ENCODE peak calls at places on chromosomes 11 and 22, in seven cellular contexts. D is activated CD8-positive, alpha-beta memory T cell treated with anti-CD3 and anti-CD28 coated beads, Interleukin-2, amount 50 U/mL, for 48 hours; O is NCI-H510A treated with DMSO at 0.1 percent for 48 hours; N is stimulated activated CD4-positive, alpha-beta T cell treated with anti-CD3 and anti-CD28 coated beads, Interleukin-15, amount 100 ng/mL, for 48 hours; P is endothelial cell; G is skeletal muscle cell; Q is foreskin fibroblast. C is an unnamed sample.

GRCh38 chr11:13885083-13885482 is 77.4 kb upstream of the SPON1 start:
- DNase-seq in G (no peak), P (no peak), N (no peak), Q (no peak), O (no peak), D (no peak), C (no peak)

GRCh38 chr11:61027141-61027840 is 55.8 kb downstream of the CD6 start:
- DNase-seq in G (no peak), N (no peak), Q (no peak), O (no peak), D (peak), P (no peak), C (no peak)

GRCh38 chr11:108895579-108896480 is 231.0 kb downstream of the DDX10 start:
- DNase-seq in O (no peak), G (no peak), D (no peak), Q (peak), P (no peak), N (no peak), C (no peak)

GRCh38 chr11:118791015-118791960 is at the start of gene DDX6:
- DNase-seq in G (peak), N (peak), O (peak), D (peak), P (peak), Q (peak), C (peak)

GRCh38 chr11:43574949-43575915 is 105.3 kb upstream of the HSD17B12 start:
- DNase-seq in Q (no peak), N (no peak), G (peak), D (no peak), P (no peak), O (peak), C (no peak)

GRCh38 chr11:699753-700152 is 4.1 kb downstream of the TMEM80 start:
- DNase-seq in P (no peak), Q (no peak), G (no peak), N (no peak), O (no peak), D (no peak), C (no peak)

GRCh38 chr11:121063728-121064127 is 37.3 kb upstream of the TECTA start:
- DNase-seq in G (no peak), N (no peak), O (no peak), D (no peak), Q (no peak), P (peak), C (no peak)

GRCh38 chr22:41223535-41223934 is 17.2 kb downstream of the CHADL start:
- DNase-seq in P (no peak), Q (no peak), N (no peak), D (no peak), G (no peak), O (no peak), C (no peak)

GRCh38 chr11:63986156-63986931 is at the start of gene OTUB1:
- DNase-seq in Q (peak), N (peak), G (peak), P (peak), O (peak), D (peak), C (peak)

GRCh38 chr11:74470526-74470925 is 3.2 kb upstream of the KCNE3 start:
- DNase-seq in N (no peak), O (no peak), G (no peak), P (no peak), Q (no peak), D (peak), C (no peak)

GRCh38 chr11:6646631-6647281 is 8.9 kb downstream of the DCHS1 start:
- DNase-seq in N (no peak), G (no peak), O (no peak), D (no peak), P (no peak), Q (peak), C (peak)

GRCh38 chr11:93054881-93055280 is 85.4 kb downstream of the MTNR1B start:
- DNase-seq in G (peak), P (no peak), N (peak), D (no peak), O (no peak), Q (peak), C (no peak)

GRCh38 chr11:45056529-45056928 is 89.9 kb upstream of the PRDM11 start:
- DNase-seq in P (no peak), N (no peak), Q (no peak), O (no peak), G (no peak), D (no peak), C (no peak)

GRCh38 chr11:13897606-13898276 is 64.8 kb upstream of the SPON1 start:
- DNase-seq in G (no peak), O (no peak), D (no peak), P (no peak), Q (no peak), N (no peak), C (no peak)

GRCh38 chr22:29257751-29258181 is 10.0 kb downstream of the RHBDD3 start:
- DNase-seq in D (no peak), Q (no peak), G (no peak), N (no peak), O (no peak), P (no peak), C (no peak)

GRCh38 chr22:44439356-44440223 is 58.4 kb downstream of the RTL6 start:
- DNase-seq in P (no peak), O (no peak), G (no peak), N (no peak), Q (no peak), D (no peak), C (no peak)

C was measured in naive B cell.